ENCODE peak calls at places on chromosomes 7 and 10, in four cellular contexts. B is colonic mucosa, R is astrocyte, F is transverse colon. O is an unnamed sample.

GRCh38 chr7:99392659-99393362 is 15.6 kb downstream of the PDAP1 start:
- DNase-seq in B (peak; percentile 91), F (peak; percentile 91), R (peak; percentile 45), O (no peak)

GRCh38 chr10:18582803-18583202 is 68.6 kb downstream of the NSUN6 start:
- DNase-seq in F (no peak), B (no peak), R (peak; percentile 31), O (no peak)

GRCh38 chr7:28958235-28958945 is at the start of gene TRIL:
- DNase-seq in R (peak; percentile 76), F (peak; percentile 63), B (peak; percentile 71), O (no peak)

GRCh38 chr10:132721725-132722124 is 64.2 kb downstream of the NKX6-2 start:
- DNase-seq in R (no peak), B (no peak), F (no peak), O (no peak)

GRCh38 chr10:122154733-122155366 is 116.2 kb upstream of the BTBD16 start:
- DNase-seq in R (peak; percentile 72), B (no peak), F (no peak), O (peak; percentile 24)

GRCh38 chr7:73528204-73528603 is 6.1 kb upstream of the BAZ1B start:
- DNase-seq in F (no peak), B (no peak), R (no peak), O (no peak)

GRCh38 chr10:121260383-121260782 is 337.9 kb downstream of the FGFR2 start:
- DNase-seq in B (no peak), R (peak; percentile 4), F (no peak), O (peak; percentile 65)

GRCh38 chr7:26368542-26368941 is 76.9 kb downstream of the SNX10 start:
- DNase-seq in F (no peak), R (no peak), B (no peak), O (no peak)

GRCh38 chr10:131090761-131091661 is 220.5 kb downstream of the TCERG1L start:
- DNase-seq in B (no peak), R (no peak), F (no peak), O (no peak)

GRCh38 chr7:142381727-142382409 is 124.0 kb upstream of the PRSS58 start:
- DNase-seq in R (no peak), F (no peak), B (no peak), O (peak; percentile 76)

GRCh38 chr10:28331821-28332220 is 29.0 kb upstream of the MPP7 start:
- DNase-seq in F (no peak), B (no peak), R (peak; percentile 98), O (peak; percentile 93)

GRCh38 chr7:99693427-99694200 is 13.8 kb upstream of the CYP3A5 start:
- DNase-seq in F (peak; percentile 23), B (peak; percentile 45), R (no peak), O (no peak)

GRCh38 chr7:92739091-92739490 is 97.3 kb downstream of the CDK6 start:
- DNase-seq in F (no peak), B (no peak), R (no peak), O (no peak)

GRCh38 chr10:70491614-70492013 is 13.0 kb downstream of the PALD1 start:
- DNase-seq in R (no peak), B (no peak), F (no peak), O (no peak)
- H3K4me1 ChIP-seq in R (peaks cover 11% of the 10 kb centered on the region), B (no peaks in the 10 kb centered on the region), F (no peaks in the 10 kb centered on the region), O (no peaks in the 10 kb centered on the region)

GRCh38 chr7:47809387-47809786 is 138.9 kb downstream of the PKD1L1 start:
- DNase-seq in F (no peak), R (no peak), B (no peak), O (no peak)
- H3K4me1 ChIP-seq in F (no peaks in the 10 kb centered on the region), R (peaks cover 4% of the 10 kb centered on the region), B (no peaks in the 10 kb centered on the region), O (peaks cover 6% of the 10 kb centered on the region)

GRCh38 chr10:92309273-92309672 is 18.3 kb downstream of the MARCHF5 start:
- DNase-seq in F (no peak), B (no peak), R (no peak), O (no peak)

GRCh38 chr10:92305133-92306072 is 14.4 kb downstream of the MARCHF5 start:
- DNase-seq in B (no peak), R (no peak), F (no peak), O (no peak)

GRCh38 chr10:92303096-92303495 is 12.1 kb downstream of the MARCHF5 start:
- DNase-seq in R (no peak), B (no peak), F (no peak), O (no peak)

GRCh38 chr10:92298487-92298886 is 7.5 kb downstream of the MARCHF5 start:
- DNase-seq in R (no peak), F (no peak), B (no peak), O (no peak)

GRCh38 chr10:92304061-92304460 is 13.1 kb downstream of the MARCHF5 start:
- DNase-seq in F (no peak), B (no peak), R (no peak), O (no peak)
- H3K4me1 ChIP-seq in F (peaks cover 5% of the 10 kb centered on the region), B (no peaks in the 10 kb centered on the region), R (no peaks in the 10 kb centered on the region), O (no peaks in the 10 kb centered on the region)

GRCh38 chr7:157143788-157144187 is 5.1 kb downstream of the UBE3C start:
- DNase-seq in F (no peak), B (no peak), R (no peak), O (no peak)
- H3K4me1 ChIP-seq in F (peaks cover 17% of the 10 kb centered on the region), B (peaks cover 5% of the 10 kb centered on the region), R (peaks cover 8% of the 10 kb centered on the region), O (peaks cover 16% of the 10 kb centered on the region)

GRCh38 chr7:151507806-151508205 is 11.9 kb downstream of the RHEB start:
- DNase-seq in F (no peak), B (no peak), R (no peak), O (no peak)
- H3K4me1 ChIP-seq in F (peaks cover 4% of the 10 kb centered on the region), B (no peaks in the 10 kb centered on the region), R (peaks cover 9% of the 10 kb centered on the region), O (peaks cover 23% of the 10 kb centered on the region)

GRCh38 chr10:124651402-124651887 is 92.7 kb downstream of the FAM53B start:
- DNase-seq in R (no peak), F (no peak), B (no peak), O (no peak)

GRCh38 chr10:124652200-124652599 is 92.0 kb downstream of the FAM53B start:
- DNase-seq in B (no peak), R (no peak), F (no peak), O (no peak)

GRCh38 chr10:124653311-124653710 is 90.9 kb downstream of the FAM53B start:
- DNase-seq in R (no peak), B (no peak), F (no peak), O (no peak)

GRCh38 chr10:124653811-124654651 is 90.1 kb downstream of the FAM53B start:
- DNase-seq in B (no peak), R (peak; percentile 18), F (no peak), O (peak; percentile 66)

GRCh38 chr10:124652701-124653100 is 91.5 kb downstream of the FAM53B start:
- DNase-seq in R (no peak), F (no peak), B (no peak), O (no peak)
- H3K4me1 ChIP-seq in R (peaks cover 29% of the 10 kb centered on the region), F (peaks cover 19% of the 10 kb centered on the region), B (peaks cover 11% of the 10 kb centered on the region), O (peaks cover 57% of the 10 kb centered on the region)